ENCODE peak calls at places on chromosomes 7 and 10, in seven cellular contexts. One of them, this sample, is unnamed. For H3K9me3, the result is how much of the 10 kb centered on the place peaks cover.

GRCh38 chr7:109503421-109503820 is 933.7 kb downstream of the DNAJB9 start:
- DNase-seq in heart right ventricle: peak
- DNase-seq in left ventricle myocardium inferior: no peak
- DNase-seq in CD4-positive, alpha-beta T cell: no peak
- DNase-seq in spleen: no peak
- DNase-seq in esophagus squamous epithelium: no peak
- DNase-seq in heart left ventricle: no peak
- DNase-seq in this sample: no peak

GRCh38 chr7:157046681-157047080 is 36.2 kb upstream of the MNX1 start:
- DNase-seq in heart right ventricle: no peak
- DNase-seq in left ventricle myocardium inferior: no peak
- DNase-seq in CD4-positive, alpha-beta T cell: no peak
- DNase-seq in spleen: no peak
- DNase-seq in esophagus squamous epithelium: no peak
- DNase-seq in heart left ventricle: no peak
- DNase-seq in this sample: no peak

GRCh38 chr10:78309536-78310237 is 276.0 kb downstream of the RPS24 start:
- DNase-seq in heart right ventricle: no peak
- DNase-seq in left ventricle myocardium inferior: no peak
- DNase-seq in CD4-positive, alpha-beta T cell: no peak
- DNase-seq in spleen: no peak
- DNase-seq in esophagus squamous epithelium: no peak
- DNase-seq in heart left ventricle: no peak
- DNase-seq in this sample: no peak

GRCh38 chr10:131159771-131160170 is 151.8 kb downstream of the TCERG1L start:
- DNase-seq in heart right ventricle: no peak
- DNase-seq in left ventricle myocardium inferior: no peak
- DNase-seq in CD4-positive, alpha-beta T cell: no peak
- DNase-seq in spleen: peak
- DNase-seq in esophagus squamous epithelium: no peak
- DNase-seq in heart left ventricle: no peak
- DNase-seq in this sample: no peak

GRCh38 chr10:31099664-31100063 is 68.0 kb upstream of the ZNF438 start:
- DNase-seq in heart right ventricle: no peak
- DNase-seq in left ventricle myocardium inferior: no peak
- DNase-seq in CD4-positive, alpha-beta T cell: no peak
- DNase-seq in spleen: no peak
- DNase-seq in esophagus squamous epithelium: no peak
- DNase-seq in heart left ventricle: no peak
- DNase-seq in this sample: no peak

GRCh38 chr10:84499846-84500245 is 171.5 kb downstream of the CCSER2 start:
- DNase-seq in heart right ventricle: no peak
- DNase-seq in left ventricle myocardium inferior: no peak
- DNase-seq in CD4-positive, alpha-beta T cell: no peak
- DNase-seq in spleen: no peak
- DNase-seq in esophagus squamous epithelium: no peak
- DNase-seq in heart left ventricle: no peak
- DNase-seq in this sample: no peak

GRCh38 chr10:13066527-13066926 is 33.4 kb upstream of the OPTN start:
- DNase-seq in heart right ventricle: no peak
- DNase-seq in left ventricle myocardium inferior: no peak
- DNase-seq in CD4-positive, alpha-beta T cell: no peak
- DNase-seq in spleen: no peak
- DNase-seq in esophagus squamous epithelium: no peak
- DNase-seq in heart left ventricle: no peak
- DNase-seq in this sample: no peak

GRCh38 chr10:20007426-20007825 is 191.2 kb downstream of the PLXDC2 start:
- DNase-seq in heart right ventricle: no peak
- DNase-seq in left ventricle myocardium inferior: no peak
- DNase-seq in CD4-positive, alpha-beta T cell: no peak
- DNase-seq in spleen: no peak
- DNase-seq in esophagus squamous epithelium: no peak
- DNase-seq in heart left ventricle: no peak
- DNase-seq in this sample: no peak

GRCh38 chr10:34811968-34812514 is 3.1 kb downstream of the PARD3 start:
- DNase-seq in heart right ventricle: no peak
- DNase-seq in left ventricle myocardium inferior: no peak
- DNase-seq in CD4-positive, alpha-beta T cell: no peak
- DNase-seq in spleen: no peak
- DNase-seq in esophagus squamous epithelium: no peak
- DNase-seq in heart left ventricle: no peak
- DNase-seq in this sample: no peak

GRCh38 chr10:78328592-78329404 is 295.1 kb downstream of the RPS24 start:
- DNase-seq in heart right ventricle: no peak
- DNase-seq in left ventricle myocardium inferior: no peak
- DNase-seq in CD4-positive, alpha-beta T cell: no peak
- DNase-seq in spleen: no peak
- DNase-seq in esophagus squamous epithelium: no peak
- DNase-seq in heart left ventricle: no peak
- DNase-seq in this sample: no peak

GRCh38 chr7:37901890-37902524 is 14.6 kb downstream of the SFRP4 start:
- DNase-seq in heart right ventricle: no peak
- DNase-seq in left ventricle myocardium inferior: no peak
- DNase-seq in CD4-positive, alpha-beta T cell: no peak
- DNase-seq in spleen: no peak
- DNase-seq in esophagus squamous epithelium: no peak
- DNase-seq in heart left ventricle: no peak
- DNase-seq in this sample: no peak

GRCh38 chr7:74038194-74038961 is 10.4 kb downstream of the ELN start:
- DNase-seq in heart right ventricle: no peak
- DNase-seq in left ventricle myocardium inferior: peak
- DNase-seq in CD4-positive, alpha-beta T cell: no peak
- DNase-seq in spleen: no peak
- DNase-seq in esophagus squamous epithelium: no peak
- DNase-seq in heart left ventricle: no peak
- DNase-seq in this sample: no peak

GRCh38 chr7:2873686-2874551 is 29.8 kb upstream of the GNA12 start:
- DNase-seq in heart right ventricle: no peak
- DNase-seq in left ventricle myocardium inferior: no peak
- DNase-seq in CD4-positive, alpha-beta T cell: no peak
- DNase-seq in spleen: no peak
- DNase-seq in esophagus squamous epithelium: no peak
- DNase-seq in heart left ventricle: no peak
- DNase-seq in this sample: peak

GRCh38 chr10:115093286-115093775 is at the start of gene ATRNL1:
- DNase-seq in heart right ventricle: peak
- DNase-seq in left ventricle myocardium inferior: no peak
- DNase-seq in CD4-positive, alpha-beta T cell: no peak
- DNase-seq in spleen: peak
- DNase-seq in esophagus squamous epithelium: no peak
- DNase-seq in heart left ventricle: peak
- DNase-seq in this sample: no peak

GRCh38 chr7:121620206-121620605 is 224.1 kb upstream of the FAM3C start:
- DNase-seq in heart right ventricle: no peak
- DNase-seq in left ventricle myocardium inferior: no peak
- DNase-seq in CD4-positive, alpha-beta T cell: no peak
- DNase-seq in spleen: no peak
- DNase-seq in esophagus squamous epithelium: no peak
- DNase-seq in heart left ventricle: no peak
- DNase-seq in this sample: no peak

GRCh38 chr7:22718200-22718711 is 8.7 kb upstream of the IL6 start:
- DNase-seq in heart right ventricle: no peak
- DNase-seq in left ventricle myocardium inferior: no peak
- DNase-seq in CD4-positive, alpha-beta T cell: no peak
- DNase-seq in spleen: no peak
- DNase-seq in esophagus squamous epithelium: no peak
- DNase-seq in heart left ventricle: no peak
- DNase-seq in this sample: peak

GRCh38 chr7:146397141-146397540 is 280.5 kb downstream of the CNTNAP2 start:
- DNase-seq in heart right ventricle: no peak
- DNase-seq in left ventricle myocardium inferior: no peak
- DNase-seq in CD4-positive, alpha-beta T cell: no peak
- DNase-seq in spleen: no peak
- DNase-seq in esophagus squamous epithelium: no peak
- DNase-seq in heart left ventricle: no peak
- DNase-seq in this sample: no peak

GRCh38 chr7:45597286-45597984 is 23.3 kb downstream of the ADCY1 start:
- DNase-seq in heart right ventricle: no peak
- DNase-seq in left ventricle myocardium inferior: no peak
- DNase-seq in CD4-positive, alpha-beta T cell: no peak
- DNase-seq in spleen: no peak
- DNase-seq in esophagus squamous epithelium: no peak
- DNase-seq in heart left ventricle: no peak
- DNase-seq in this sample: no peak

GRCh38 chr10:77919713-77920108 is 6.8 kb downstream of the DLG5 start:
- DNase-seq in heart right ventricle: no peak
- DNase-seq in left ventricle myocardium inferior: no peak
- DNase-seq in CD4-positive, alpha-beta T cell: no peak
- DNase-seq in spleen: no peak
- DNase-seq in esophagus squamous epithelium: no peak
- DNase-seq in heart left ventricle: no peak
- DNase-seq in this sample: peak

GRCh38 chr7:101237206-101238067 is at the start of gene CLDN15:
- DNase-seq in heart right ventricle: peak
- DNase-seq in left ventricle myocardium inferior: peak
- DNase-seq in CD4-positive, alpha-beta T cell: no peak
- DNase-seq in spleen: peak
- DNase-seq in esophagus squamous epithelium: no peak
- DNase-seq in heart left ventricle: peak
- DNase-seq in this sample: no peak

DNA sequence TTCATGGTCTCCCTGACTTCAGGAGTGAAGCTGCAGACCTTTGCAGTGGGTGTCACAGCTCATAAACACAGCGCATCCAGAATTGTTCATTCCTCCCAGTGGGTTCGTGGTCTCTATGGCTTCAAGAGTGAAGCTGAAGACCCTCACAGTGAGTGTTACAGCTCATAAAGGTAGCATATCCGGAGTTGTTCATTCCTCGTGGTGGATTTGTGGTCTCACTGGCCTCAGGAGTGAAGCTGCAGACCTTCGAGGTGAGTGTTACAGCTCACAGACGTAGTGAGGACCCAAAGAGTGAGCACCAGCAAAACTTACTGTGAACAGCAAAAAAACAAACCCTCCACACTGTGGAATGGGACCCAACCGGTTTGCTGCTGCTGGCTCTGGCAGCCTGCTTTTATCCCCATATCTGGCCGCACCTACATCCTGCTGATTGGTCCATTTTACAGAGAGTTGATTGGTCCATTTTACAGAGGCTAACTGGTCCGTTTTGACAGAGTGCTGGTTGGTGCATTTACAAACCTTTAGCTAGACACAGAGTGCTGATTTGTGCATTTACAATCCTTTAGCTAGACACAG is 308.8 kb downstream of the PTPRN2 start:
- DNase-seq in heart right ventricle: no peak
- DNase-seq in left ventricle myocardium inferior: no peak
- DNase-seq in CD4-positive, alpha-beta T cell: no peak
- DNase-seq in spleen: peak
- DNase-seq in esophagus squamous epithelium: no peak
- DNase-seq in heart left ventricle: peak
- DNase-seq in this sample: no peak
- H3K9me3 ChIP-seq in heart right ventricle: under half
- H3K9me3 ChIP-seq in left ventricle myocardium inferior: under half
- H3K9me3 ChIP-seq in CD4-positive, alpha-beta T cell: under half
- H3K9me3 ChIP-seq in spleen: under half
- H3K9me3 ChIP-seq in esophagus squamous epithelium: under half
- H3K9me3 ChIP-seq in heart left ventricle: under half
- H3K9me3 ChIP-seq in this sample: half or more

DNA sequence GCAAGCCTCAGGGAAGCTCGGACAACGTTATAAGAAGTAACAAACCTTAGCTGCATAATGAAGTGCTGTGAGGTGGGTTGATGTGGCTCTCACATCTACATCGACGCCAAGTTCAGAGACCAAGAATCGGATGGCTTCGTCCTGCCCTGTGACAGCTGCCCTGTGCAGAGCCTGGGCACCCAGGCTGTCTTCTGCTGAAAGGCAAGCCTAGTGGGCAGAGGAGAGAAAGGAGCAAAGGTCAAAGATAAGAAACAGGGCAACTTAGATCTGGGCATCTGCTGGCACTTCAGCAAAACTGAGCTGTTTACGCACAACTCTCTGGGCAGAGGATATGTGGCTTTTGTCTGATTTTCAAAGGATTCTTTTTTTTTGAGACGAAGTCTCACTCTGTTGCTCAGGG is 6.7 kb downstream of the ANKRD16 start:
- DNase-seq in heart right ventricle: no peak
- DNase-seq in left ventricle myocardium inferior: no peak
- DNase-seq in CD4-positive, alpha-beta T cell: no peak
- DNase-seq in spleen: peak
- DNase-seq in esophagus squamous epithelium: no peak
- DNase-seq in heart left ventricle: no peak
- DNase-seq in this sample: no peak
- TF ChIP-seq CTCF in heart right ventricle: no peak
- TF ChIP-seq CTCF in left ventricle myocardium inferior: no peak
- TF ChIP-seq CTCF in CD4-positive, alpha-beta T cell: no peak
- TF ChIP-seq CTCF in spleen: no peak
- TF ChIP-seq CTCF in esophagus squamous epithelium: no peak
- TF ChIP-seq CTCF in heart left ventricle: no peak
- TF ChIP-seq CTCF in this sample: no peak

GRCh38 chr10:133458021-133458709 is 4.4 kb downstream of the SCART1 start:
- DNase-seq in heart right ventricle: no peak
- DNase-seq in left ventricle myocardium inferior: peak
- DNase-seq in CD4-positive, alpha-beta T cell: no peak
- DNase-seq in spleen: no peak
- DNase-seq in esophagus squamous epithelium: no peak
- DNase-seq in heart left ventricle: no peak
- DNase-seq in this sample: no peak
- H3K9me3 ChIP-seq in heart right ventricle: under half
- H3K9me3 ChIP-seq in left ventricle myocardium inferior: under half
- H3K9me3 ChIP-seq in CD4-positive, alpha-beta T cell: under half
- H3K9me3 ChIP-seq in spleen: under half
- H3K9me3 ChIP-seq in esophagus squamous epithelium: under half
- H3K9me3 ChIP-seq in heart left ventricle: under half
- H3K9me3 ChIP-seq in this sample: under half

GRCh38 chr7:133091943-133092464 is 10.1 kb upstream of the CHCHD3 start:
- DNase-seq in heart right ventricle: no peak
- DNase-seq in left ventricle myocardium inferior: no peak
- DNase-seq in CD4-positive, alpha-beta T cell: no peak
- DNase-seq in spleen: no peak
- DNase-seq in esophagus squamous epithelium: no peak
- DNase-seq in heart left ventricle: no peak
- DNase-seq in this sample: no peak
- TF ChIP-seq CTCF in heart right ventricle: no peak
- TF ChIP-seq CTCF in left ventricle myocardium inferior: no peak
- TF ChIP-seq CTCF in CD4-positive, alpha-beta T cell: no peak
- TF ChIP-seq CTCF in spleen: no peak
- TF ChIP-seq CTCF in esophagus squamous epithelium: no peak
- TF ChIP-seq CTCF in heart left ventricle: no peak
- TF ChIP-seq CTCF in this sample: no peak

GRCh38 chr10:47307381-47307780 is 7.4 kb downstream of the GDF10 start:
- DNase-seq in heart right ventricle: no peak
- DNase-seq in left ventricle myocardium inferior: no peak
- DNase-seq in CD4-positive, alpha-beta T cell: no peak
- DNase-seq in spleen: no peak
- DNase-seq in esophagus squamous epithelium: no peak
- DNase-seq in heart left ventricle: no peak
- DNase-seq in this sample: no peak
- H3K9me3 ChIP-seq in heart right ventricle: under half
- H3K9me3 ChIP-seq in left ventricle myocardium inferior: under half
- H3K9me3 ChIP-seq in CD4-positive, alpha-beta T cell: under half
- H3K9me3 ChIP-seq in spleen: under half
- H3K9me3 ChIP-seq in esophagus squamous epithelium: under half
- H3K9me3 ChIP-seq in heart left ventricle: under half
- H3K9me3 ChIP-seq in this sample: under half